ENCODE peak calls at places on chromosome 2, in five cellular contexts. M is GM12865; S is activated T-helper 1 cell treated with anti-CD3 and anti-CD28 coated beads, Interleukin-2, amount 50 U/mL, for 16 hours; J is right lobe of liver; B is fibroblast of the conjunctiva. Q is an unnamed sample.

GRCh38 chr2:151299940-151300539 is 10.6 kb upstream of the NMI start:
- DNase-seq in M (no peak), S (no peak), J (no peak), B (no peak), Q (no peak)

GRCh38 chr2:239600650-239601049 is 199.8 kb upstream of the HDAC4 start:
- DNase-seq in M (no peak), S (no peak), J (no peak), B (no peak), Q (no peak)

GRCh38 chr2:31231571-31232287 is 2.2 kb upstream of the EHD3 start:
- DNase-seq in M (no peak), S (no peak), J (no peak), B (no peak), Q (no peak)

GRCh38 chr2:68125821-68126220 is 31.9 kb upstream of the PNO1 start:
- DNase-seq in M (no peak), S (no peak), J (no peak), B (no peak), Q (no peak)

GRCh38 chr2:10033251-10034006 is 9.9 kb upstream of the KLF11 start:
- DNase-seq in M (no peak), S (no peak), J (peak), B (no peak), Q (no peak)

GRCh38 chr2:130150181-130151144 is 5.6 kb upstream of the CCDC74B start:
- DNase-seq in M (no peak), S (no peak), J (no peak), B (no peak), Q (no peak)

GRCh38 chr2:68722712-68723111 is 11.9 kb upstream of the ARHGAP25 start:
- DNase-seq in M (no peak), S (no peak), J (no peak), B (no peak), Q (no peak)

GRCh38 chr2:233620204-233620603 is 2.8 kb downstream of the UGT1A8 start:
- DNase-seq in M (no peak), S (no peak), J (no peak), B (no peak), Q (no peak)

GRCh38 chr2:187989925-187990623 is 301.6 kb upstream of the GULP1 start:
- DNase-seq in M (peak), S (no peak), J (no peak), B (no peak), Q (no peak)

GRCh38 chr2:88831792-88832248 is 140.3 kb downstream of the RPIA start:
- DNase-seq in M (peak), S (no peak), J (no peak), B (no peak), Q (no peak)

Q was measured in GM04504.